ENCODE peak calls at places on chromosomes 16 and 17, in eight cellular contexts. W, E, Q, G, V, H, Y and B are unnamed samples.

GRCh38 chr17:2335726-2336214 is 487 bp downstream of the TSR1 start:
- DNase-seq in E (peak), Y (no peak), G (no peak), Q (no peak), W (peak), V (peak), H (no peak), B (no peak)

GRCh38 chr16:8572919-8573724 is 17.2 kb downstream of the TMEM114 start:
- DNase-seq in E (no peak), G (no peak), V (peak), Q (no peak), H (no peak), W (no peak), Y (no peak), B (peak)

GRCh38 chr16:68954871-68955635 is 111.7 kb downstream of the TANGO6 start:
- DNase-seq in G (no peak), Y (no peak), Q (no peak), H (no peak), W (no peak), E (no peak), V (no peak), B (no peak)

GRCh38 chr17:73420897-73421296 is 109.1 kb upstream of the CDC42EP4 start:
- DNase-seq in H (no peak), V (peak), G (no peak), W (no peak), Q (no peak), Y (no peak), E (no peak), B (peak)

GRCh38 chr17:57091186-57091618 is 6.2 kb downstream of the AKAP1 start:
- DNase-seq in H (no peak), G (no peak), Q (no peak), V (no peak), E (no peak), Y (no peak), W (peak), B (no peak)

GRCh38 chr17:77501101-77501566 is 360.4 kb downstream of the SEC14L1 start:
- DNase-seq in V (no peak), H (no peak), Q (no peak), G (peak), Y (peak), W (no peak), E (no peak), B (no peak)

GRCh38 chr16:58814348-58814801 is 80.3 kb upstream of the GOT2 start:
- DNase-seq in W (peak), Y (peak), Q (peak), G (peak), H (no peak), E (peak), V (peak), B (peak)

GRCh38 chr16:69119536-69119935 is 12.9 kb downstream of the CHTF8 start:
- DNase-seq in V (no peak), G (no peak), E (no peak), Y (no peak), Q (no peak), H (no peak), W (peak), B (no peak)

GRCh38 chr17:62689441-62690167 is 62.1 kb downstream of the MRC2 start:
- DNase-seq in G (no peak), Y (no peak), Q (no peak), V (no peak), W (no peak), H (no peak), E (no peak), B (no peak)

GRCh38 chr17:40364121-40364861 is at the start of gene GJD3:
- DNase-seq in Q (no peak), Y (no peak), H (no peak), V (no peak), G (no peak), W (no peak), E (no peak), B (no peak)

GRCh38 chr16:67881557-67882220 is 3.0 kb upstream of the NRN1L start:
- DNase-seq in W (no peak), G (no peak), Y (no peak), Q (no peak), V (no peak), H (no peak), E (no peak), B (no peak)

GRCh38 chr17:38724337-38724988 is 5.7 kb upstream of the CISD3 start:
- DNase-seq in Q (no peak), Y (no peak), E (no peak), H (no peak), V (no peak), G (no peak), W (no peak), B (no peak)

GRCh38 chr17:28385037-28385797 is 13.7 kb downstream of the SARM1 start:
- DNase-seq in V (no peak), Y (no peak), E (no peak), Q (no peak), W (peak), G (no peak), H (no peak), B (no peak)

GRCh38 chr17:31536451-31536850 is 145.0 kb downstream of the RAB11FIP4 start:
- DNase-seq in G (no peak), V (no peak), Q (no peak), Y (no peak), W (no peak), E (no peak), H (no peak), B (no peak)

GRCh38 chr16:53045554-53046250 is 7.0 kb downstream of the CHD9NB start:
- DNase-seq in W (peak), G (no peak), Q (no peak), E (no peak), V (no peak), H (no peak), Y (no peak), B (no peak)

GRCh38 chr16:30977502-30977901 is 7.5 kb upstream of the HSD3B7 start:
- DNase-seq in Y (no peak), H (no peak), G (no peak), E (no peak), W (no peak), V (peak), Q (no peak), B (no peak)

GRCh38 chr16:5928476-5929055 is 831.0 kb upstream of the EEF2KMT start:
- DNase-seq in V (no peak), H (no peak), Q (no peak), G (no peak), W (no peak), E (no peak), Y (no peak), B (peak)

GRCh38 chr17:80631142-80632045 is 86.8 kb downstream of the RPTOR start:
- DNase-seq in E (no peak), G (no peak), H (no peak), W (no peak), Y (no peak), Q (no peak), V (no peak), B (no peak)

GRCh38 chr17:82098939-82099765 is 1.1 kb upstream of the FASN start:
- DNase-seq in G (no peak), V (no peak), H (no peak), Y (no peak), Q (no peak), E (peak), W (no peak), B (no peak)

GRCh38 chr16:57534337-57534880 is 2.0 kb downstream of the CCDC102A start:
- DNase-seq in V (no peak), H (no peak), Q (no peak), G (no peak), W (no peak), Y (peak), E (no peak), B (no peak)

GRCh38 chr17:48024149-48025039 is 13.2 kb downstream of the COPZ2 start:
- DNase-seq in W (peak), V (peak), Q (no peak), E (peak), G (peak), H (peak), Y (peak), B (no peak)

GRCh38 chr17:75827291-75828050 is 16.7 kb downstream of the UNC13D start:
- DNase-seq in V (peak), G (peak), H (peak), E (peak), Y (peak), W (peak), Q (peak), B (no peak)

GRCh38 chr16:17578921-17579876 is 108.4 kb upstream of the XYLT1 start:
- DNase-seq in V (peak), G (peak), W (peak), H (peak), Y (peak), E (peak), Q (peak), B (peak)

GRCh38 chr16:68265078-68265925 is 976 bp downstream of the SLC7A6 start:
- DNase-seq in E (peak), G (no peak), W (no peak), H (no peak), Q (no peak), V (peak), Y (peak), B (no peak)

GRCh38 chr17:8820311-8821010 is 21.3 kb upstream of the MFSD6L start:
- DNase-seq in H (no peak), G (no peak), Y (no peak), E (no peak), V (no peak), Q (no peak), W (no peak), B (no peak)

GRCh38 chr17:60598001-60598736 is 1.8 kb upstream of the PPM1D start:
- DNase-seq in W (no peak), E (no peak), G (no peak), Q (no peak), V (no peak), Y (no peak), H (no peak), B (no peak)

GRCh38 chr17:80260791-80261158 is at the start of gene RNF213:
- DNase-seq in W (peak), H (peak), Q (peak), Y (peak), V (peak), G (peak), E (peak), B (no peak)

GRCh38 chr16:715448-716249 is 731 bp downstream of the METRN start:
- DNase-seq in H (no peak), G (no peak), Y (no peak), Q (no peak), W (no peak), E (no peak), V (peak), B (no peak)

GRCh38 chr16:90037202-90037765 is 18.0 kb upstream of the DBNDD1 start:
- DNase-seq in Y (no peak), H (no peak), G (no peak), E (no peak), V (no peak), W (no peak), Q (no peak), B (no peak)

GRCh38 chr16:77322757-77323156 is 112.1 kb downstream of the ADAMTS18 start:
- DNase-seq in Y (no peak), Q (no peak), E (no peak), W (no peak), V (no peak), G (no peak), H (no peak), B (no peak)

GRCh38 chr16:85850344-85850880 is 48.5 kb upstream of the IRF8 start:
- DNase-seq in V (no peak), Y (no peak), Q (no peak), W (no peak), E (no peak), G (no peak), H (no peak), B (no peak)

GRCh38 chr16:73202176-73202729 is 154.3 kb upstream of the ZFHX3 start:
- DNase-seq in Q (no peak), Y (no peak), E (no peak), G (no peak), H (no peak), V (no peak), W (peak), B (no peak)

GRCh38 chr16:12178251-12178990 is 201.9 kb downstream of the SNX29 start:
- DNase-seq in G (no peak), V (no peak), Y (no peak), W (no peak), E (no peak), Q (no peak), H (no peak), B (no peak)

GRCh38 chr17:81733507-81734404 is 21.7 kb downstream of the SLC25A10 start:
- DNase-seq in G (peak), V (peak), Q (peak), H (peak), E (peak), Y (peak), W (peak), B (no peak)

GRCh38 chr16:55835578-55835977 is 2.7 kb upstream of the CES1 start:
- DNase-seq in Q (no peak), V (no peak), Y (no peak), E (no peak), H (no peak), W (peak), G (no peak), B (no peak)